ENCODE peak calls at places on chromosomes 12 and 14, in four cellular contexts. N, U, I and P are unnamed samples.
A peak's percentile ranks its signal among the peaks of the same experiment; 100 is the strongest.

GRCh38 chr14:68043752-68044151 is 224.2 kb downstream of the RAD51B start:
- DNase-seq in N (no peak), U (no peak), I (no peak), P (no peak)

GRCh38 chr12:12784911-12785814 is at the start of gene APOLD1:
- DNase-seq in I (no peak), U (peak; percentile 93), N (peak; percentile 80), P (no peak)

GRCh38 chr12:52316701-52317100 is 4.5 kb downstream of the KRT83 start:
- DNase-seq in N (no peak), U (no peak), I (no peak), P (no peak)

GRCh38 chr12:112349440-112349839 is 32.8 kb downstream of the HECTD4 start:
- DNase-seq in U (peak; percentile 59), N (no peak), I (no peak), P (no peak)

GRCh38 chr14:52875707-52876106 is 75.1 kb downstream of the FERMT2 start:
- DNase-seq in U (no peak), N (no peak), I (no peak), P (no peak)

GRCh38 chr14:106268013-106268727 is 741.8 kb downstream of the TMEM121 start:
- DNase-seq in N (no peak), U (no peak), I (peak; percentile 35), P (peak; percentile 24)

GRCh38 chr14:103196716-103197115 is 73.5 kb downstream of the TNFAIP2 start:
- DNase-seq in I (no peak), U (no peak), N (no peak), P (no peak)

GRCh38 chr14:103801459-103801858 is 45.9 kb downstream of the PPP1R13B start:
- DNase-seq in I (no peak), U (peak; percentile 75), N (no peak), P (no peak)

GRCh38 chr12:91637789-91638624 is 455.4 kb upstream of the DCN start:
- DNase-seq in I (no peak), N (no peak), U (no peak), P (no peak)

GRCh38 chr14:68815288-68816182 is 22.7 kb upstream of the ZFP36L1 start:
- DNase-seq in U (no peak), I (no peak), N (no peak), P (peak; percentile 46)

GRCh38 chr12:13945236-13945635 is 36.2 kb downstream of the GRIN2B start:
- DNase-seq in I (no peak), N (no peak), U (no peak), P (no peak)

GRCh38 chr12:111434680-111435338 is 29.1 kb downstream of the SH2B3 start:
- DNase-seq in N (peak; percentile 73), I (peak; percentile 83), U (peak; percentile 60), P (peak; percentile 71)

GRCh38 chr12:65533177-65533883 is 254.8 kb downstream of the MSRB3 start:
- DNase-seq in I (no peak), U (peak; percentile 64), N (no peak), P (no peak)

GRCh38 chr12:57992001-57992400 is 50.6 kb downstream of the ATP23 start:
- DNase-seq in I (no peak), U (no peak), N (no peak), P (no peak)

GRCh38 chr14:102578821-102579220 is 13.6 kb upstream of the RCOR1 start:
- DNase-seq in I (no peak), N (no peak), U (no peak), P (no peak)

GRCh38 chr12:108884116-108885012 is 4.5 kb downstream of the DAO start:
- DNase-seq in U (no peak), I (peak; percentile 20), N (peak; percentile 31), P (peak; percentile 74)

GRCh38 chr14:104107611-104108569 is 22.4 kb downstream of the ASPG start:
- DNase-seq in N (no peak), I (no peak), U (no peak), P (no peak)

GRCh38 chr14:78519863-78520262 is 349.7 kb downstream of the NRXN3 start:
- DNase-seq in N (peak; percentile 7), I (no peak), U (peak; percentile 8), P (peak; percentile 29)

GRCh38 chr12:93154096-93154728 is 223.5 kb upstream of the NUDT4 start:
- DNase-seq in U (no peak), I (no peak), N (no peak), P (no peak)

GRCh38 chr14:62307844-62308243 is 545.6 kb downstream of the SNAPC1 start:
- DNase-seq in I (no peak), N (no peak), U (no peak), P (no peak)

GRCh38 chr14:87896393-87897380 is 96.3 kb downstream of the GALC start:
- DNase-seq in U (peak; percentile 64), N (no peak), I (no peak), P (peak; percentile 24)

GRCh38 chr12:57488397-57489156 is 709 bp downstream of the MARS1 start:
- DNase-seq in U (no peak), I (no peak), N (no peak), P (no peak)

GRCh38 chr14:72792051-72792788 is 101.7 kb downstream of the DPF3 start:
- DNase-seq in I (no peak), U (no peak), N (peak; percentile 74), P (no peak)

GRCh38 chr12:29152223-29152868 is 3.3 kb downstream of the FAR2 start:
- DNase-seq in I (peak; percentile 10), N (no peak), U (no peak), P (peak; percentile 73)

GRCh38 chr12:132719141-132719953 is 8.7 kb downstream of the PGAM5 start:
- DNase-seq in U (no peak), N (no peak), I (no peak), P (no peak)

GRCh38 chr12:49627752-49628360 is 4.5 kb downstream of the PRPF40B start:
- DNase-seq in U (peak; percentile 66), I (no peak), N (no peak), P (no peak)

GRCh38 chr12:128091931-128092330 is 175.0 kb upstream of the TMEM132C start:
- DNase-seq in N (no peak), U (no peak), I (no peak), P (no peak)

GRCh38 chr12:122845041-122845864 is 10.0 kb downstream of the HIP1R start:
- DNase-seq in I (no peak), N (no peak), U (no peak), P (no peak)

GRCh38 chr14:70698288-70698687 is 56.6 kb downstream of the TTC9 start:
- DNase-seq in N (peak; percentile 13), I (no peak), U (peak; percentile 32), P (no peak)

DNA sequence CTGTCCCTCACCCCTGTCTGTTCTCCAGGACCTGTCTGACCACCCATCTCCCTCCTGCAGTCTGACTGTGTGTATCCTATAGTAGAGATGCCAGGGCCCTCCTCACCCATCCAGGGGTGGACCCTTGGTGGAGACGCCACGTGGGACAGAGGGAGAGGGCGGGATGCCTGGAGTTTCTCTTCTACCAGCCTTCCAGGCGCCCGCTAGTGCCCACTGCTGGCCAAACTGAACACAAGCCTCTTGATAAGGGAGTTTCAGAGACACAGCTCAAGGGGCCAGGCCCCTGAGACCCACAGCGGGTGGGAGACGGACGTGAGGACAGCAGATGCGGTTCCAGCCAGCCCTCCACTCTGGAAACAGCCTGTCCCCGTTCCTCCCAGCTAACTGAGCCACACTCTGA is 147.3 kb downstream of the RBM19 start:
- DNase-seq in U (no peak), N (no peak), I (no peak), P (no peak)
- TF ChIP-seq CTCF in U (peak; percentile 45), N (no peak), I (peak; percentile 26), P (peak; percentile 21)

GRCh38 chr14:37566811-37567371 is 28.2 kb downstream of the FOXA1 start:
- DNase-seq in N (no peak), I (no peak), U (peak; percentile 18), P (no peak)

GRCh38 chr14:37571391-37571790 is 23.7 kb downstream of the FOXA1 start:
- DNase-seq in I (no peak), N (no peak), U (no peak), P (no peak)

GRCh38 chr14:37563189-37563588 is 31.9 kb downstream of the FOXA1 start:
- DNase-seq in N (no peak), I (no peak), U (no peak), P (no peak)

GRCh38 chr14:37569729-37570128 is 25.3 kb downstream of the FOXA1 start:
- DNase-seq in I (no peak), N (no peak), U (no peak), P (no peak)

DNA sequence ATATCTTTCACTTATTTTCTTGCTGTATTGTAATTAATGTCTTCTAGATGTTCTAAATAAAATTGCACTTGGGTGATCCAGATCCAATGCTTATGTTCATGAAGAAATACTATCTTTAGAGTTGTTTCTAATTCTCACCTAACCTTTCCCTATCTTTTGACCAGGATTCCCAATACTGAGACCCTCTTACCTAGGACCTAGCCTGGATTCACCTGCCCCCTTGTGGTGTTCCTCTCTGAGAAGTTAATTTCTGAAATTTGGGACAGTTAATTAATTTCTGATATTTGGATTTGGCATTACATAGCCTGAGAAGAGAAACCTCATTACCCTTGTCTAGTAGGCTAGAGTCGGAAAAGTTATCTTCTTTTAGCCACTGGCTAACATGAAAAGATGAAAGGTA is 29.5 kb downstream of the FOXA1 start:
- DNase-seq in I (no peak), U (no peak), N (no peak), P (no peak)
- TF ChIP-seq CTCF in I (no peak), U (peak; percentile 30), N (no peak), P (no peak)

DNA sequence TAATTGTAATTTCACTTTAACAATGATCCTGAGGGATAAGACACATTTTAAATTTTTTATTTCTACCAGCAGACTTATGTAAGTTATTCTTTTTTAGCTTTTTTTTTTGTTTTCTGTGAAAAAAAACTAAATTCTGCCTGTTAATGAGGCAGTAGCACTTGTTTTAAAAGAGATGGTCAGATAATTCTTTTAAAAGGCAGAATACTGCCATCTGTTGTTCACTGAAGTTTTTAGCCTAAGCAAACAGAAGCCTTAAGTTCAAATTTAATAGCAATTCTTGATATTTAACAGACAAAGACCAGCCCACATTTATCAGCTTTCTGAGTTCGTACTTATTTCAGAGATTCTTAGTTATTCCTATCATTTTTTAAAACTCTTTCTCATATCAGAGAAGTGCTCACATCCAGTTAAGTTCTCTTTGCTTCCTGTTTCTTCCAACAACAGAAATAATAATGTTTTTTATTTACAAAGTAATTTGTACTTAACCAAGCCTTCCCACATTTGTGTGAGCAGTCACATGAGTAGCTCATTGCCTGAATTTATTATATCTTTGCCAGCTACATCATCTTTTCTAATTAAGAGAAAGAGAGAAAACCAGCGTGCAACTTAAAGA is 93.4 kb upstream of the SLCO1C1 start:
- DNase-seq in U (peak; percentile 76), I (no peak), N (no peak), P (peak; percentile 10)
- TF ChIP-seq CTCF in U (peak; percentile 48), I (peak; percentile 26), N (peak; percentile 59), P (peak; percentile 32)

GRCh38 chr14:91570021-91570420 is 59.9 kb upstream of the PPP4R3A start:
- DNase-seq in U (no peak), N (no peak), I (no peak), P (no peak)

GRCh38 chr14:91573528-91573893 is 63.4 kb upstream of the PPP4R3A start:
- DNase-seq in U (no peak), N (no peak), I (no peak), P (no peak)

GRCh38 chr14:91569301-91569700 is 59.2 kb upstream of the PPP4R3A start:
- DNase-seq in U (no peak), N (no peak), I (no peak), P (no peak)

GRCh38 chr14:91573894-91574837 is 64.1 kb upstream of the PPP4R3A start:
- DNase-seq in I (peak; percentile 34), N (no peak), U (peak; percentile 18), P (peak; percentile 56)

DNA sequence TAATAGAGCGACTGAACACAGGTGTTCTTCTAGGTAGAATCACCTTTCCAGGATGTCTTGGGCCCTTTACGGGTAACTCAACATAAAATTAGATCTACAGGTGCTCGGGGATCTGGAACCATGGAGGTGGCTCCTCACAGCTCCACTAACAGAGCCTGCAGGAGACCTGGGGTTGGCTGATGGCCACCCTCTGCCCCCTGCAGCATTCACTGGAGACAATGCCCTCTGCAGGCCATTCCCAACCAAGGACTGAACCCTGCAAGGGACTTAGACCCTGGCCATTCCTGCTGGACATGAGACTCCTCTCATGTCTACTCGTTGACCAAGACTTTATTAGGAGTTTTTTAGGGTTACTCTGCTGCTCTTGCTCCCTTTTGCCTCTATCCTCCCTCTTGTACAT is 58.5 kb upstream of the PPP4R3A start:
- DNase-seq in U (no peak), I (no peak), N (no peak), P (no peak)
- TF ChIP-seq CTCF in U (no peak), I (no peak), N (no peak), P (no peak)